ENCODE peak calls at places on chromosomes 6 and 20, in seven cellular contexts. L is spleen, D is AG04449, Z is NCI-H1092, I is substantia nigra, V is activated T-cell treated with anti-CD3 and anti-CD28 coated beads for 24 hours, F is ovary. Q is an unnamed sample.

GRCh38 chr20:17615645-17616479 is 46.0 kb downstream of the DSTN start:
- DNase-seq in L (peak), D (no peak), Z (peak), I (no peak), V (no peak), F (peak), Q (no peak)

GRCh38 chr20:5827098-5827853 is 77.1 kb downstream of the SHLD1 start:
- DNase-seq in L (no peak), D (no peak), Z (no peak), I (no peak), V (no peak), F (no peak), Q (no peak)

GRCh38 chr6:27478141-27478705 is 5.3 kb upstream of the ZNF184 start:
- DNase-seq in L (no peak), D (no peak), Z (no peak), I (no peak), V (no peak), F (no peak), Q (no peak)

GRCh38 chr20:43220612-43221011 is 30.9 kb upstream of the PTPRT start:
- DNase-seq in L (no peak), D (no peak), Z (no peak), I (no peak), V (no peak), F (no peak), Q (no peak)

GRCh38 chr20:43914697-43915208 is at the start of gene TOX2:
- DNase-seq in L (peak), D (no peak), Z (peak), I (no peak), V (no peak), F (no peak), Q (peak)

GRCh38 chr6:169092375-169092774 is 161.3 kb downstream of the THBS2 start:
- DNase-seq in L (no peak), D (no peak), Z (no peak), I (no peak), V (no peak), F (no peak), Q (no peak)

GRCh38 chr6:108309844-108310243 is 15.0 kb downstream of the AFG1L start:
- DNase-seq in L (no peak), D (no peak), Z (no peak), I (no peak), V (no peak), F (no peak), Q (no peak)

GRCh38 chr20:10430000-10430466 is 4.0 kb downstream of the MKKS start:
- DNase-seq in L (no peak), D (no peak), Z (no peak), I (no peak), V (no peak), F (no peak), Q (no peak)

GRCh38 chr6:148935705-148936306 is 189.0 kb downstream of the UST start:
- DNase-seq in L (no peak), D (no peak), Z (no peak), I (no peak), V (no peak), F (no peak), Q (no peak)

GRCh38 chr6:165045631-165046030 is 263.8 kb downstream of the C6orf118 start:
- DNase-seq in L (no peak), D (no peak), Z (no peak), I (no peak), V (no peak), F (no peak), Q (no peak)

GRCh38 chr6:43496370-43497128 is 13.6 kb downstream of the LRRC73 start:
- DNase-seq in L (no peak), D (no peak), Z (no peak), I (no peak), V (no peak), F (no peak), Q (no peak)

GRCh38 chr6:127951172-127951995 is 50.5 kb upstream of the THEMIS start:
- DNase-seq in L (no peak), D (no peak), Z (no peak), I (no peak), V (no peak), F (no peak), Q (no peak)

GRCh38 chr20:10769700-10770099 is 95.9 kb upstream of the JAG1 start:
- DNase-seq in L (no peak), D (no peak), Z (no peak), I (no peak), V (no peak), F (no peak), Q (no peak)

GRCh38 chr20:13684566-13685222 is 46.0 kb upstream of the TASP1 start:
- DNase-seq in L (no peak), D (no peak), Z (no peak), I (no peak), V (no peak), F (no peak), Q (no peak)

GRCh38 chr20:39112196-39112743 is 150.1 kb downstream of the DHX35 start:
- DNase-seq in L (no peak), D (no peak), Z (peak), I (no peak), V (no peak), F (no peak), Q (peak)

GRCh38 chr20:1389703-1390385 is 3.0 kb downstream of the FKBP1A start:
- DNase-seq in L (no peak), D (no peak), Z (no peak), I (no peak), V (no peak), F (no peak), Q (no peak)

GRCh38 chr6:165646484-165646883 is 16.6 kb downstream of the PDE10A start:
- DNase-seq in L (no peak), D (no peak), Z (peak), I (no peak), V (no peak), F (no peak), Q (no peak)

Q was measured in neural crest cell.